ENCODE peak calls at places on chromosome 18, in eight cellular contexts. B, M, P, I, F, C, V and A are unnamed samples.

GRCh38 chr18:44232500-44232899 is 448.2 kb upstream of the SETBP1 start:
- DNase-seq in B (no peak), M (no peak), P (no peak), I (no peak), F (no peak), C (no peak), V (no peak), A (no peak)

GRCh38 chr18:36095936-36096519 is 28.7 kb upstream of the RPRD1A start:
- DNase-seq in B (no peak), M (no peak), P (peak), I (peak), F (no peak), C (peak), V (no peak), A (peak)

GRCh38 chr18:56200381-56200831 is 438.0 kb downstream of the TXNL1 start:
- DNase-seq in B (no peak), M (no peak), P (no peak), I (peak), F (no peak), C (no peak), V (no peak), A (no peak)

GRCh38 chr18:61203151-61203550 is 130.1 kb upstream of the CDH20 start:
- DNase-seq in B (no peak), M (no peak), P (no peak), I (peak), F (no peak), C (no peak), V (no peak), A (no peak)

GRCh38 chr18:54075681-54076080 is 148.8 kb downstream of the MBD2 start:
- DNase-seq in B (no peak), M (no peak), P (no peak), I (no peak), F (no peak), C (no peak), V (no peak), A (no peak)

GRCh38 chr18:8286303-8286702 is 322.9 kb upstream of the RAB12 start:
- DNase-seq in B (peak), M (no peak), P (no peak), I (no peak), F (no peak), C (no peak), V (no peak), A (no peak)

GRCh38 chr18:21459706-21460286 is 140.7 kb downstream of the ESCO1 start:
- DNase-seq in B (no peak), M (no peak), P (no peak), I (no peak), F (no peak), C (no peak), V (no peak), A (no peak)

GRCh38 chr18:48230459-48231113 is 178.6 kb downstream of the ZBTB7C start:
- DNase-seq in B (peak), M (peak), P (peak), I (peak), F (peak), C (peak), V (peak), A (peak)

GRCh38 chr18:80231616-80232015 is 15.7 kb downstream of the PARD6G start:
- DNase-seq in B (no peak), M (no peak), P (no peak), I (no peak), F (no peak), C (no peak), V (no peak), A (no peak)

GRCh38 chr18:55841314-55841713 is 253.3 kb upstream of the TCF4 start:
- DNase-seq in B (no peak), M (no peak), P (no peak), I (no peak), F (no peak), C (no peak), V (no peak), A (no peak)

GRCh38 chr18:68841301-68841700 is 43.4 kb downstream of the CCDC102B start:
- DNase-seq in B (no peak), M (no peak), P (no peak), I (no peak), F (no peak), C (no peak), V (no peak), A (no peak)

GRCh38 chr18:72638353-72638752 is 94.2 kb upstream of the CBLN2 start:
- DNase-seq in B (no peak), M (no peak), P (no peak), I (no peak), F (no peak), C (no peak), V (no peak), A (no peak)

GRCh38 chr18:75489493-75490190 is 62.1 kb upstream of the SMIM21 start:
- DNase-seq in B (no peak), M (no peak), P (peak), I (peak), F (peak), C (no peak), V (no peak), A (no peak)

GRCh38 chr18:37210781-37211180 is 354.8 kb downstream of the CELF4 start:
- DNase-seq in B (no peak), M (no peak), P (no peak), I (no peak), F (no peak), C (no peak), V (no peak), A (no peak)

GRCh38 chr18:54740146-54740844 is 88.0 kb upstream of the RAB27B start:
- DNase-seq in B (no peak), M (no peak), P (no peak), I (no peak), F (no peak), C (no peak), V (no peak), A (no peak)

GRCh38 chr18:70387018-70387417 is 98.2 kb downstream of the SOCS6 start:
- DNase-seq in B (no peak), M (no peak), P (no peak), I (no peak), F (no peak), C (no peak), V (no peak), A (no peak)

GRCh38 chr18:2654105-2654827 is 1.3 kb upstream of the SMCHD1 start:
- DNase-seq in B (no peak), M (no peak), P (no peak), I (no peak), F (no peak), C (no peak), V (no peak), A (no peak)

GRCh38 chr18:23881778-23882177 is 132.8 kb upstream of the TTC39C start:
- DNase-seq in B (peak), M (no peak), P (no peak), I (no peak), F (no peak), C (no peak), V (no peak), A (no peak)

GRCh38 chr18:48886520-48887293 is 64.1 kb downstream of the SMAD7 start:
- DNase-seq in B (no peak), M (peak), P (no peak), I (no peak), F (no peak), C (no peak), V (no peak), A (no peak)

GRCh38 chr18:25229080-25229479 is 122.9 kb downstream of the ZNF521 start:
- DNase-seq in B (no peak), M (peak), P (no peak), I (peak), F (no peak), C (no peak), V (no peak), A (peak)

GRCh38 chr18:74412106-74412880 is 44.8 kb downstream of the DIPK1C start:
- DNase-seq in B (no peak), M (no peak), P (no peak), I (no peak), F (peak), C (no peak), V (no peak), A (no peak)

GRCh38 chr18:58049000-58049688 is 5.1 kb downstream of the NEDD4L start:
- DNase-seq in B (no peak), M (no peak), P (no peak), I (no peak), F (no peak), C (no peak), V (no peak), A (no peak)

GRCh38 chr18:1663879-1664705 is 759.4 kb downstream of the ADCYAP1 start:
- DNase-seq in B (peak), M (peak), P (peak), I (no peak), F (peak), C (peak), V (peak), A (no peak)

GRCh38 chr18:21741511-21742322 is 1.1 kb downstream of the MIB1 start:
- DNase-seq in B (peak), M (peak), P (no peak), I (peak), F (peak), C (peak), V (peak), A (peak)

GRCh38 chr18:74066018-74066417 is 81.6 kb downstream of the FBXO15 start:
- DNase-seq in B (no peak), M (no peak), P (no peak), I (no peak), F (no peak), C (no peak), V (peak), A (no peak)

GRCh38 chr18:7514796-7515440 is 52.2 kb upstream of the PTPRM start:
- DNase-seq in B (no peak), M (peak), P (no peak), I (no peak), F (no peak), C (no peak), V (no peak), A (no peak)